ENCODE peak calls at places on chromosomes 5 and 9, in seven cellular contexts. T is mesenteric fat pad, E is NCI-H2107, L is ELR, O is activated T-cell treated with anti-CD3 and anti-CD28 coated beads for 1 hour, G is Calu3, Q is NCI-H1092. S is an unnamed sample.

GRCh38 chr9:89137548-89138462 is 40.8 kb downstream of the SHC3 start:
- DNase-seq in T (no peak), E (no peak), L (peak), O (no peak), G (peak), Q (no peak), S (no peak)

GRCh38 chr5:60738461-60738860 is 38.5 kb upstream of the DEPDC1B start:
- DNase-seq in T (no peak), E (no peak), L (no peak), O (no peak), G (no peak), Q (no peak), S (no peak)

GRCh38 chr9:69768101-69768500 is 8.3 kb upstream of the PTAR1 start:
- DNase-seq in T (no peak), E (no peak), L (no peak), O (no peak), G (no peak), Q (no peak), S (no peak)

GRCh38 chr5:56264417-56265025 is 31.4 kb upstream of the ANKRD55 start:
- DNase-seq in T (no peak), E (no peak), L (peak), O (no peak), G (peak), Q (no peak), S (peak)

GRCh38 chr9:136424750-136425362 is 14.4 kb downstream of the PMPCA start:
- DNase-seq in T (no peak), E (no peak), L (no peak), O (no peak), G (no peak), Q (no peak), S (no peak)

GRCh38 chr9:126009047-126009446 is 261.9 kb downstream of the PBX3 start:
- DNase-seq in T (no peak), E (no peak), L (peak), O (no peak), G (no peak), Q (no peak), S (no peak)

GRCh38 chr5:68395302-68395701 is 179.7 kb downstream of the PIK3R1 start:
- DNase-seq in T (no peak), E (no peak), L (no peak), O (no peak), G (no peak), Q (no peak), S (no peak)

GRCh38 chr9:74735761-74736160 is 152.0 kb downstream of the TRPM6 start:
- DNase-seq in T (no peak), E (no peak), L (no peak), O (no peak), G (no peak), Q (no peak), S (no peak)

GRCh38 chr5:375921-376871 is 54.7 kb downstream of the AHRR start:
- DNase-seq in T (peak), E (no peak), L (no peak), O (no peak), G (no peak), Q (no peak), S (no peak)

GRCh38 chr5:140040358-140040757 is 2.7 kb downstream of the NRG2 start:
- DNase-seq in T (no peak), E (no peak), L (no peak), O (no peak), G (no peak), Q (no peak), S (no peak)

GRCh38 chr5:112703866-112704820 is 33.5 kb upstream of the APC start:
- DNase-seq in T (no peak), E (no peak), L (no peak), O (no peak), G (no peak), Q (no peak), S (no peak)

GRCh38 chr5:31445041-31445600 is 86.8 kb downstream of the DROSHA start:
- DNase-seq in T (no peak), E (no peak), L (no peak), O (no peak), G (no peak), Q (no peak), S (no peak)

GRCh38 chr9:128382261-128382660 is 11.1 kb downstream of the URM1 start:
- DNase-seq in T (no peak), E (no peak), L (no peak), O (no peak), G (no peak), Q (no peak), S (no peak)

GRCh38 chr9:35515766-35516165 is 25.9 kb downstream of the RUSC2 start:
- DNase-seq in T (no peak), E (no peak), L (peak), O (no peak), G (no peak), Q (no peak), S (peak)

GRCh38 chr5:142866563-142867275 is 96.5 kb downstream of the ARHGAP26 start:
- DNase-seq in T (no peak), E (no peak), L (peak), O (peak), G (peak), Q (peak), S (peak)

GRCh38 chr9:113987526-113987925 is 90.6 kb downstream of the AMBP start:
- DNase-seq in T (no peak), E (no peak), L (no peak), O (no peak), G (no peak), Q (no peak), S (no peak)

GRCh38 chr9:121055642-121056143 is 5.6 kb upstream of the C5 start:
- DNase-seq in T (no peak), E (no peak), L (peak), O (no peak), G (peak), Q (no peak), S (no peak)

GRCh38 chr5:94832685-94833084 is 214.2 kb downstream of the SLF1 start:
- DNase-seq in T (no peak), E (no peak), L (no peak), O (no peak), G (no peak), Q (peak), S (no peak)

GRCh38 chr9:122370303-122370702 is 521 bp upstream of the PTGS1 start:
- DNase-seq in T (no peak), E (no peak), L (peak), O (no peak), G (no peak), Q (no peak), S (no peak)

GRCh38 chr9:120713257-120714087 is 798 bp downstream of the MEGF9 start:
- DNase-seq in T (no peak), E (no peak), L (peak), O (no peak), G (peak), Q (no peak), S (no peak)

GRCh38 chr5:139301766-139302499 is 8.4 kb downstream of the MATR3 start:
- DNase-seq in T (no peak), E (no peak), L (no peak), O (no peak), G (no peak), Q (no peak), S (no peak)

GRCh38 chr5:72855821-72856220 is 39.4 kb downstream of the TNPO1 start:
- DNase-seq in T (no peak), E (no peak), L (no peak), O (no peak), G (no peak), Q (no peak), S (no peak)

GRCh38 chr5:41447761-41448510 is 62.5 kb downstream of the PLCXD3 start:
- DNase-seq in T (no peak), E (no peak), L (no peak), O (no peak), G (no peak), Q (no peak), S (no peak)

GRCh38 chr9:114225534-114226288 is 70.4 kb downstream of the COL27A1 start:
- DNase-seq in T (no peak), E (no peak), L (peak), O (no peak), G (no peak), Q (no peak), S (no peak)

GRCh38 chr5:33808699-33809098 is 83.1 kb downstream of the ADAMTS12 start:
- DNase-seq in T (no peak), E (no peak), L (peak), O (no peak), G (no peak), Q (no peak), S (no peak)

GRCh38 chr5:9149988-9150387 is 395.9 kb downstream of the SEMA5A start:
- DNase-seq in T (no peak), E (no peak), L (peak), O (no peak), G (no peak), Q (no peak), S (no peak)

GRCh38 chr5:141371572-141372475 is 1.8 kb downstream of the PCDHGB3 start:
- DNase-seq in T (no peak), E (no peak), L (no peak), O (no peak), G (no peak), Q (no peak), S (no peak)

GRCh38 chr5:51043740-51044139 is 339.5 kb upstream of the ISL1 start:
- DNase-seq in T (no peak), E (no peak), L (no peak), O (no peak), G (no peak), Q (no peak), S (no peak)

GRCh38 chr9:3088166-3088702 is 244.3 kb upstream of the PUM3 start:
- DNase-seq in T (no peak), E (no peak), L (no peak), O (no peak), G (no peak), Q (no peak), S (no peak)

GRCh38 chr9:133187561-133188005 is 21.5 kb downstream of the OBP2B start:
- DNase-seq in T (no peak), E (no peak), L (no peak), O (no peak), G (no peak), Q (no peak), S (no peak)